ENCODE peak calls at places on chromosomes 1 and 21, in four cellular contexts. V is amygdala; C is naive thymus-derived CD8-positive, alpha-beta T cell; I is fibroblast of the conjunctiva. X is an unnamed sample.
A peak's percentile ranks its signal among the peaks of the same experiment; 100 is the strongest.

GRCh38 chr1:187762109-187762508 is 933.4 kb downstream of the PLA2G4A start:
- DNase-seq in I (no peak), V (no peak), C (no peak), X (peak; percentile 11)

GRCh38 chr1:69073176-69073575 is 494.5 kb upstream of the LRRC7 start:
- DNase-seq in I (no peak), V (no peak), C (no peak), X (no peak)

GRCh38 chr1:226995064-226995965 is 55.2 kb downstream of the COQ8A start:
- DNase-seq in I (no peak), V (no peak), C (no peak), X (no peak)

GRCh38 chr1:62530516-62531154 is 66.7 kb upstream of the ANGPTL3 start:
- DNase-seq in I (peak; percentile 37), V (peak; percentile 1), C (no peak), X (peak; percentile 42)

GRCh38 chr1:243501002-243501401 is 245.2 kb downstream of the SDCCAG8 start:
- DNase-seq in I (no peak), V (no peak), C (no peak), X (no peak)

GRCh38 chr21:44375281-44375651 is 21.8 kb downstream of the TRPM2 start:
- DNase-seq in I (no peak), V (no peak), C (peak; percentile 61), X (no peak)

GRCh38 chr1:34681481-34682451 is 73.1 kb upstream of the GJB5 start:
- DNase-seq in C (peak; percentile 23), V (no peak), I (peak; percentile 8), X (peak; percentile 23)

GRCh38 chr21:34351786-34352241 is 12.0 kb upstream of the KCNE2 start:
- DNase-seq in I (no peak), V (peak; percentile 32), C (peak; percentile 13), X (peak; percentile 42)

GRCh38 chr1:212671342-212672031 is 28.2 kb downstream of the BATF3 start:
- DNase-seq in I (no peak), V (peak; percentile 35), C (no peak), X (peak; percentile 27)

GRCh38 chr1:234302334-234302962 is 70.8 kb upstream of the COA6 start:
- DNase-seq in V (no peak), C (peak; percentile 31), I (no peak), X (no peak)

GRCh38 chr1:55836086-55836485 is 620.9 kb upstream of the USP24 start:
- DNase-seq in C (no peak), I (no peak), V (no peak), X (no peak)

GRCh38 chr1:60345621-60346020 is 272.1 kb upstream of the C1orf87 start:
- DNase-seq in C (no peak), I (no peak), V (no peak), X (peak; percentile 17)

GRCh38 chr1:174990382-174990999 is 9.3 kb upstream of the CACYBP start:
- DNase-seq in C (peak; percentile 40), V (no peak), I (no peak), X (peak; percentile 86)

GRCh38 chr1:180636138-180636537 is 4.3 kb downstream of the XPR1 start:
- DNase-seq in C (no peak), V (no peak), I (no peak), X (peak; percentile 79)

GRCh38 chr1:34759472-34760357 is at the start of gene GJB4:
- DNase-seq in I (no peak), C (no peak), V (no peak), X (no peak)

GRCh38 chr1:183278736-183279591 is 92.9 kb downstream of the LAMC2 start:
- DNase-seq in V (no peak), C (no peak), I (no peak), X (peak; percentile 79)

GRCh38 chr1:54885237-54885679 is 1.7 kb downstream of the DHCR24 start:
- DNase-seq in V (no peak), I (no peak), C (no peak), X (no peak)

GRCh38 chr21:17045214-17045835 is 467.5 kb upstream of the CXADR start:
- DNase-seq in I (peak; percentile 13), V (no peak), C (no peak), X (peak; percentile 14)